ENCODE peak calls at places on chromosomes 2 and 18, in six cellular contexts. O is DMS 273 treated with DMSO at 0.1 percent for 48 hours; D is stimulated activated CD8-positive, alpha-beta memory T cell treated with anti-CD3 and anti-CD28 coated beads, Interleukin-4, amount 100 ng/mL, for 4 hours; H is GM13976; X is glutamatergic neuron; P is dorsolateral prefrontal cortex. W is an unnamed sample.

GRCh38 chr2:191678437-191679110 is 638 bp downstream of the NABP1 start:
- DNase-seq in O (no peak), D (peak), H (peak), X (peak), P (no peak), W (peak)

GRCh38 chr2:54402350-54402749 is 53.8 kb upstream of the SPTBN1 start:
- DNase-seq in O (no peak), D (no peak), H (no peak), X (no peak), P (no peak), W (no peak)

GRCh38 chr18:32243358-32243757 is 53.5 kb downstream of the MEP1B start:
- DNase-seq in O (no peak), D (no peak), H (no peak), X (no peak), P (no peak), W (no peak)

GRCh38 chr2:63662028-63662804 is 73.5 kb downstream of the MDH1 start:
- DNase-seq in O (no peak), D (no peak), H (no peak), X (no peak), P (no peak), W (no peak)

GRCh38 chr2:197873293-197873701 is 68.9 kb downstream of the PLCL1 start:
- DNase-seq in O (no peak), D (no peak), H (no peak), X (no peak), P (peak), W (no peak)

GRCh38 chr2:15705839-15706386 is 114.2 kb downstream of the DDX1 start:
- DNase-seq in O (no peak), D (no peak), H (no peak), X (no peak), P (no peak), W (no peak)

GRCh38 chr18:59455728-59456276 is 96.7 kb upstream of the LMAN1 start:
- DNase-seq in O (no peak), D (no peak), H (no peak), X (no peak), P (no peak), W (no peak)

GRCh38 chr2:84022810-84023431 is 436.2 kb downstream of the SUCLG1 start:
- DNase-seq in O (peak), D (no peak), H (peak), X (no peak), P (peak), W (peak)

GRCh38 chr2:240959214-240959940 is 39.0 kb upstream of the SNED1 start:
- DNase-seq in O (no peak), D (no peak), H (no peak), X (no peak), P (peak), W (no peak)